ENCODE peak calls at places on chromosome 9, in ten cellular contexts. One of them, this sample, is unnamed.

GRCh38 chr9:70602364-70603019 is 188.0 kb upstream of the KLF9 start:
- DNase-seq in HCT116: peak; percentile 65
- DNase-seq in colonic mucosa: peak; percentile 51
- DNase-seq in D341Med: peak; percentile 73
- DNase-seq in left lobe of liver: peak; percentile 60
- DNase-seq in left cardiac atrium: peak; percentile 38
- DNase-seq in SW 1271: peak; percentile 71
- DNase-seq in NCI-H2171: peak; percentile 73
- DNase-seq in hippocampal formation: peak; percentile 93
- DNase-seq in NCI-H2107: peak; percentile 52
- DNase-seq in this sample: peak; percentile 5

GRCh38 chr9:94916956-94917355 is 190.5 kb downstream of the AOPEP start:
- DNase-seq in HCT116: no peak
- DNase-seq in colonic mucosa: no peak
- DNase-seq in D341Med: no peak
- DNase-seq in left lobe of liver: peak; percentile 42
- DNase-seq in left cardiac atrium: no peak
- DNase-seq in SW 1271: no peak
- DNase-seq in NCI-H2171: no peak
- DNase-seq in hippocampal formation: no peak
- DNase-seq in NCI-H2107: no peak
- DNase-seq in this sample: no peak

GRCh38 chr9:137030006-137030405 is 1.9 kb downstream of the FUT7 start:
- DNase-seq in HCT116: no peak
- DNase-seq in colonic mucosa: no peak
- DNase-seq in D341Med: no peak
- DNase-seq in left lobe of liver: no peak
- DNase-seq in left cardiac atrium: no peak
- DNase-seq in SW 1271: no peak
- DNase-seq in NCI-H2171: no peak
- DNase-seq in hippocampal formation: no peak
- DNase-seq in NCI-H2107: no peak
- DNase-seq in this sample: no peak

GRCh38 chr9:135563039-135563476 is 1.5 kb downstream of the PAEP start:
- DNase-seq in HCT116: no peak
- DNase-seq in colonic mucosa: no peak
- DNase-seq in D341Med: no peak
- DNase-seq in left lobe of liver: no peak
- DNase-seq in left cardiac atrium: no peak
- DNase-seq in SW 1271: no peak
- DNase-seq in NCI-H2171: no peak
- DNase-seq in hippocampal formation: no peak
- DNase-seq in NCI-H2107: no peak
- DNase-seq in this sample: no peak

GRCh38 chr9:14031761-14032279 is 282.1 kb downstream of the NFIB start:
- DNase-seq in HCT116: no peak
- DNase-seq in colonic mucosa: no peak
- DNase-seq in D341Med: no peak
- DNase-seq in left lobe of liver: no peak
- DNase-seq in left cardiac atrium: no peak
- DNase-seq in SW 1271: no peak
- DNase-seq in NCI-H2171: no peak
- DNase-seq in hippocampal formation: no peak
- DNase-seq in NCI-H2107: no peak
- DNase-seq in this sample: no peak

GRCh38 chr9:110088099-110088498 is 119.9 kb downstream of the C9orf152 start:
- DNase-seq in HCT116: no peak
- DNase-seq in colonic mucosa: no peak
- DNase-seq in D341Med: no peak
- DNase-seq in left lobe of liver: no peak
- DNase-seq in left cardiac atrium: no peak
- DNase-seq in SW 1271: no peak
- DNase-seq in NCI-H2171: no peak
- DNase-seq in hippocampal formation: no peak
- DNase-seq in NCI-H2107: no peak
- DNase-seq in this sample: no peak

GRCh38 chr9:86741311-86742215 is 205.7 kb downstream of the GAS1 start:
- DNase-seq in HCT116: peak; percentile 87
- DNase-seq in colonic mucosa: no peak
- DNase-seq in D341Med: no peak
- DNase-seq in left lobe of liver: no peak
- DNase-seq in left cardiac atrium: peak; percentile 42
- DNase-seq in SW 1271: peak; percentile 60
- DNase-seq in NCI-H2171: no peak
- DNase-seq in hippocampal formation: no peak
- DNase-seq in NCI-H2107: no peak
- DNase-seq in this sample: no peak

GRCh38 chr9:120902824-120903608 is 23.6 kb downstream of the TRAF1 start:
- DNase-seq in HCT116: no peak
- DNase-seq in colonic mucosa: no peak
- DNase-seq in D341Med: no peak
- DNase-seq in left lobe of liver: no peak
- DNase-seq in left cardiac atrium: no peak
- DNase-seq in SW 1271: no peak
- DNase-seq in NCI-H2171: no peak
- DNase-seq in hippocampal formation: no peak
- DNase-seq in NCI-H2107: no peak
- DNase-seq in this sample: no peak

GRCh38 chr9:106921341-106921899 is 58.5 kb downstream of the ZNF462 start:
- DNase-seq in HCT116: peak; percentile 23
- DNase-seq in colonic mucosa: peak; percentile 47
- DNase-seq in D341Med: peak; percentile 73
- DNase-seq in left lobe of liver: no peak
- DNase-seq in left cardiac atrium: peak; percentile 46
- DNase-seq in SW 1271: no peak
- DNase-seq in NCI-H2171: peak; percentile 19
- DNase-seq in hippocampal formation: peak; percentile 76
- DNase-seq in NCI-H2107: peak; percentile 46
- DNase-seq in this sample: no peak

GRCh38 chr9:82488319-82488701 is 499.7 kb downstream of the SPATA31D1 start:
- DNase-seq in HCT116: no peak
- DNase-seq in colonic mucosa: no peak
- DNase-seq in D341Med: no peak
- DNase-seq in left lobe of liver: peak; percentile 49
- DNase-seq in left cardiac atrium: no peak
- DNase-seq in SW 1271: no peak
- DNase-seq in NCI-H2171: no peak
- DNase-seq in hippocampal formation: no peak
- DNase-seq in NCI-H2107: no peak
- DNase-seq in this sample: no peak

GRCh38 chr9:137669261-137669672 is 50.5 kb downstream of the EHMT1 start:
- DNase-seq in HCT116: no peak
- DNase-seq in colonic mucosa: no peak
- DNase-seq in D341Med: no peak
- DNase-seq in left lobe of liver: no peak
- DNase-seq in left cardiac atrium: no peak
- DNase-seq in SW 1271: no peak
- DNase-seq in NCI-H2171: no peak
- DNase-seq in hippocampal formation: no peak
- DNase-seq in NCI-H2107: no peak
- DNase-seq in this sample: no peak

GRCh38 chr9:130074391-130075115 is 20.8 kb downstream of the GPR107 start:
- DNase-seq in HCT116: no peak
- DNase-seq in colonic mucosa: no peak
- DNase-seq in D341Med: peak; percentile 59
- DNase-seq in left lobe of liver: no peak
- DNase-seq in left cardiac atrium: no peak
- DNase-seq in SW 1271: no peak
- DNase-seq in NCI-H2171: no peak
- DNase-seq in hippocampal formation: no peak
- DNase-seq in NCI-H2107: no peak
- DNase-seq in this sample: no peak

GRCh38 chr9:117549444-117549843 is 134.6 kb upstream of the ASTN2 start:
- DNase-seq in HCT116: no peak
- DNase-seq in colonic mucosa: no peak
- DNase-seq in D341Med: no peak
- DNase-seq in left lobe of liver: no peak
- DNase-seq in left cardiac atrium: no peak
- DNase-seq in SW 1271: no peak
- DNase-seq in NCI-H2171: no peak
- DNase-seq in hippocampal formation: no peak
- DNase-seq in NCI-H2107: no peak
- DNase-seq in this sample: no peak

GRCh38 chr9:130301483-130302286 is 36.1 kb downstream of the HMCN2 start:
- DNase-seq in HCT116: no peak
- DNase-seq in colonic mucosa: peak; percentile 50
- DNase-seq in D341Med: no peak
- DNase-seq in left lobe of liver: no peak
- DNase-seq in left cardiac atrium: peak; percentile 82
- DNase-seq in SW 1271: no peak
- DNase-seq in NCI-H2171: no peak
- DNase-seq in hippocampal formation: no peak
- DNase-seq in NCI-H2107: no peak
- DNase-seq in this sample: no peak

GRCh38 chr9:86585422-86586143 is 231.4 kb upstream of the TUT7 start:
- DNase-seq in HCT116: no peak
- DNase-seq in colonic mucosa: no peak
- DNase-seq in D341Med: no peak
- DNase-seq in left lobe of liver: no peak
- DNase-seq in left cardiac atrium: no peak
- DNase-seq in SW 1271: no peak
- DNase-seq in NCI-H2171: no peak
- DNase-seq in hippocampal formation: no peak
- DNase-seq in NCI-H2107: no peak
- DNase-seq in this sample: no peak

GRCh38 chr9:21777701-21778100 is 24.7 kb upstream of the MTAP start:
- DNase-seq in HCT116: peak; percentile 73
- DNase-seq in colonic mucosa: no peak
- DNase-seq in D341Med: no peak
- DNase-seq in left lobe of liver: no peak
- DNase-seq in left cardiac atrium: no peak
- DNase-seq in SW 1271: no peak
- DNase-seq in NCI-H2171: no peak
- DNase-seq in hippocampal formation: no peak
- DNase-seq in NCI-H2107: no peak
- DNase-seq in this sample: no peak

GRCh38 chr9:1253098-1253979 is 203.2 kb downstream of the DMRT2 start:
- DNase-seq in HCT116: no peak
- DNase-seq in colonic mucosa: no peak
- DNase-seq in D341Med: no peak
- DNase-seq in left lobe of liver: no peak
- DNase-seq in left cardiac atrium: no peak
- DNase-seq in SW 1271: no peak
- DNase-seq in NCI-H2171: no peak
- DNase-seq in hippocampal formation: no peak
- DNase-seq in NCI-H2107: no peak
- DNase-seq in this sample: no peak

GRCh38 chr9:89993678-89994630 is 389.1 kb downstream of the GADD45G start:
- DNase-seq in HCT116: no peak
- DNase-seq in colonic mucosa: peak; percentile 66
- DNase-seq in D341Med: no peak
- DNase-seq in left lobe of liver: peak; percentile 94
- DNase-seq in left cardiac atrium: peak; percentile 57
- DNase-seq in SW 1271: peak; percentile 17
- DNase-seq in NCI-H2171: no peak
- DNase-seq in hippocampal formation: no peak
- DNase-seq in NCI-H2107: no peak
- DNase-seq in this sample: no peak

GRCh38 chr9:74379718-74380117 is 117.4 kb upstream of the RORB start:
- DNase-seq in HCT116: peak; percentile 2
- DNase-seq in colonic mucosa: no peak
- DNase-seq in D341Med: peak; percentile 70
- DNase-seq in left lobe of liver: peak; percentile 51
- DNase-seq in left cardiac atrium: no peak
- DNase-seq in SW 1271: peak; percentile 50
- DNase-seq in NCI-H2171: peak; percentile 0
- DNase-seq in hippocampal formation: no peak
- DNase-seq in NCI-H2107: peak; percentile 5
- DNase-seq in this sample: peak; percentile 24

GRCh38 chr9:116383956-116384355 is 230.4 kb downstream of the PAPPA start:
- DNase-seq in HCT116: no peak
- DNase-seq in colonic mucosa: no peak
- DNase-seq in D341Med: no peak
- DNase-seq in left lobe of liver: no peak
- DNase-seq in left cardiac atrium: no peak
- DNase-seq in SW 1271: no peak
- DNase-seq in NCI-H2171: no peak
- DNase-seq in hippocampal formation: no peak
- DNase-seq in NCI-H2107: no peak
- DNase-seq in this sample: no peak

GRCh38 chr9:6873862-6874261 is 116.1 kb downstream of the KDM4C start:
- DNase-seq in HCT116: no peak
- DNase-seq in colonic mucosa: no peak
- DNase-seq in D341Med: no peak
- DNase-seq in left lobe of liver: no peak
- DNase-seq in left cardiac atrium: no peak
- DNase-seq in SW 1271: no peak
- DNase-seq in NCI-H2171: no peak
- DNase-seq in hippocampal formation: no peak
- DNase-seq in NCI-H2107: no peak
- DNase-seq in this sample: no peak

GRCh38 chr9:96554326-96554725 is 65.3 kb downstream of the CDC14B start:
- DNase-seq in HCT116: no peak
- DNase-seq in colonic mucosa: no peak
- DNase-seq in D341Med: no peak
- DNase-seq in left lobe of liver: no peak
- DNase-seq in left cardiac atrium: no peak
- DNase-seq in SW 1271: no peak
- DNase-seq in NCI-H2171: no peak
- DNase-seq in hippocampal formation: no peak
- DNase-seq in NCI-H2107: no peak
- DNase-seq in this sample: no peak

GRCh38 chr9:68462004-68462775 is 78.5 kb downstream of the TMEM252 start:
- DNase-seq in HCT116: no peak
- DNase-seq in colonic mucosa: no peak
- DNase-seq in D341Med: no peak
- DNase-seq in left lobe of liver: no peak
- DNase-seq in left cardiac atrium: peak; percentile 25
- DNase-seq in SW 1271: no peak
- DNase-seq in NCI-H2171: no peak
- DNase-seq in hippocampal formation: no peak
- DNase-seq in NCI-H2107: no peak
- DNase-seq in this sample: no peak

GRCh38 chr9:128702949-128703615 is 779 bp downstream of the PKN3 start:
- DNase-seq in HCT116: no peak
- DNase-seq in colonic mucosa: no peak
- DNase-seq in D341Med: peak; percentile 78
- DNase-seq in left lobe of liver: no peak
- DNase-seq in left cardiac atrium: peak; percentile 79
- DNase-seq in SW 1271: no peak
- DNase-seq in NCI-H2171: no peak
- DNase-seq in hippocampal formation: no peak
- DNase-seq in NCI-H2107: no peak
- DNase-seq in this sample: no peak

GRCh38 chr9:85158512-85158911 is 489.0 kb downstream of the NTRK2 start:
- DNase-seq in HCT116: no peak
- DNase-seq in colonic mucosa: no peak
- DNase-seq in D341Med: no peak
- DNase-seq in left lobe of liver: no peak
- DNase-seq in left cardiac atrium: no peak
- DNase-seq in SW 1271: no peak
- DNase-seq in NCI-H2171: no peak
- DNase-seq in hippocampal formation: no peak
- DNase-seq in NCI-H2107: no peak
- DNase-seq in this sample: no peak

GRCh38 chr9:27880640-27881039 is 307.4 kb upstream of the C9orf72 start:
- DNase-seq in HCT116: no peak
- DNase-seq in colonic mucosa: no peak
- DNase-seq in D341Med: no peak
- DNase-seq in left lobe of liver: no peak
- DNase-seq in left cardiac atrium: no peak
- DNase-seq in SW 1271: no peak
- DNase-seq in NCI-H2171: no peak
- DNase-seq in hippocampal formation: no peak
- DNase-seq in NCI-H2107: no peak
- DNase-seq in this sample: no peak

GRCh38 chr9:108812388-108812787 is 43.4 kb downstream of the ACTL7B start:
- DNase-seq in HCT116: no peak
- DNase-seq in colonic mucosa: no peak
- DNase-seq in D341Med: no peak
- DNase-seq in left lobe of liver: no peak
- DNase-seq in left cardiac atrium: no peak
- DNase-seq in SW 1271: no peak
- DNase-seq in NCI-H2171: no peak
- DNase-seq in hippocampal formation: no peak
- DNase-seq in NCI-H2107: no peak
- DNase-seq in this sample: no peak

GRCh38 chr9:21747171-21747570 is 55.3 kb upstream of the MTAP start:
- DNase-seq in HCT116: no peak
- DNase-seq in colonic mucosa: no peak
- DNase-seq in D341Med: no peak
- DNase-seq in left lobe of liver: no peak
- DNase-seq in left cardiac atrium: no peak
- DNase-seq in SW 1271: no peak
- DNase-seq in NCI-H2171: no peak
- DNase-seq in hippocampal formation: no peak
- DNase-seq in NCI-H2107: no peak
- DNase-seq in this sample: no peak